ENCODE peak calls at places on chromosome 12, in nine cellular contexts. One of them, this sample, is unnamed.

GRCh38 chr12:18146375-18146774 is 56.4 kb upstream of the RERGL start:
- DNase-seq in epithelial cell of esophagus: peak; percentile 51
- DNase-seq in mucosa of gallbladder: no peak
- DNase-seq in stimulated activated CD4-positive, alpha-beta T cell treated with anti-CD3 and anti-CD28 coated beads, Interleukin-1b, Interleukin-23, amount 100 ng/mL, for 48 hours: no peak
- DNase-seq in gastrocnemius medialis: no peak
- DNase-seq in T-helper 2 cell: no peak
- DNase-seq in IMR-90: no peak
- DNase-seq in breast epithelium: no peak
- DNase-seq in hypothalamus: no peak
- DNase-seq in this sample: no peak

GRCh38 chr12:58346032-58346632 is 404.8 kb downstream of the ATP23 start:
- DNase-seq in epithelial cell of esophagus: peak; percentile 41
- DNase-seq in mucosa of gallbladder: no peak
- DNase-seq in stimulated activated CD4-positive, alpha-beta T cell treated with anti-CD3 and anti-CD28 coated beads, Interleukin-1b, Interleukin-23, amount 100 ng/mL, for 48 hours: no peak
- DNase-seq in gastrocnemius medialis: no peak
- DNase-seq in T-helper 2 cell: no peak
- DNase-seq in IMR-90: peak; percentile 62
- DNase-seq in breast epithelium: no peak
- DNase-seq in hypothalamus: no peak
- DNase-seq in this sample: no peak

GRCh38 chr12:4297617-4298016 is 23.4 kb upstream of the TIGAR start:
- DNase-seq in epithelial cell of esophagus: no peak
- DNase-seq in mucosa of gallbladder: no peak
- DNase-seq in stimulated activated CD4-positive, alpha-beta T cell treated with anti-CD3 and anti-CD28 coated beads, Interleukin-1b, Interleukin-23, amount 100 ng/mL, for 48 hours: no peak
- DNase-seq in gastrocnemius medialis: no peak
- DNase-seq in T-helper 2 cell: no peak
- DNase-seq in IMR-90: no peak
- DNase-seq in breast epithelium: no peak
- DNase-seq in hypothalamus: no peak
- DNase-seq in this sample: no peak

GRCh38 chr12:53984901-53985357 is at the start of gene HOXC10:
- DNase-seq in epithelial cell of esophagus: peak; percentile 71
- DNase-seq in mucosa of gallbladder: peak; percentile 61
- DNase-seq in stimulated activated CD4-positive, alpha-beta T cell treated with anti-CD3 and anti-CD28 coated beads, Interleukin-1b, Interleukin-23, amount 100 ng/mL, for 48 hours: peak; percentile 91
- DNase-seq in gastrocnemius medialis: peak; percentile 97
- DNase-seq in T-helper 2 cell: peak; percentile 58
- DNase-seq in IMR-90: peak; percentile 75
- DNase-seq in breast epithelium: peak; percentile 87
- DNase-seq in hypothalamus: peak; percentile 11
- DNase-seq in this sample: peak; percentile 68

GRCh38 chr12:442235-442884 is 17.4 kb upstream of the B4GALNT3 start:
- DNase-seq in epithelial cell of esophagus: peak; percentile 57
- DNase-seq in mucosa of gallbladder: peak; percentile 60
- DNase-seq in stimulated activated CD4-positive, alpha-beta T cell treated with anti-CD3 and anti-CD28 coated beads, Interleukin-1b, Interleukin-23, amount 100 ng/mL, for 48 hours: peak; percentile 21
- DNase-seq in gastrocnemius medialis: no peak
- DNase-seq in T-helper 2 cell: no peak
- DNase-seq in IMR-90: peak; percentile 42
- DNase-seq in breast epithelium: no peak
- DNase-seq in hypothalamus: no peak
- DNase-seq in this sample: no peak

GRCh38 chr12:120709976-120710804 is at the start of gene UNC119B:
- DNase-seq in epithelial cell of esophagus: peak; percentile 52
- DNase-seq in mucosa of gallbladder: peak; percentile 53
- DNase-seq in stimulated activated CD4-positive, alpha-beta T cell treated with anti-CD3 and anti-CD28 coated beads, Interleukin-1b, Interleukin-23, amount 100 ng/mL, for 48 hours: peak; percentile 73
- DNase-seq in gastrocnemius medialis: no peak
- DNase-seq in T-helper 2 cell: peak; percentile 61
- DNase-seq in IMR-90: peak; percentile 33
- DNase-seq in breast epithelium: no peak
- DNase-seq in hypothalamus: peak; percentile 67
- DNase-seq in this sample: peak; percentile 69

GRCh38 chr12:59404109-59404650 is 191.6 kb upstream of the SLC16A7 start:
- DNase-seq in epithelial cell of esophagus: no peak
- DNase-seq in mucosa of gallbladder: no peak
- DNase-seq in stimulated activated CD4-positive, alpha-beta T cell treated with anti-CD3 and anti-CD28 coated beads, Interleukin-1b, Interleukin-23, amount 100 ng/mL, for 48 hours: no peak
- DNase-seq in gastrocnemius medialis: no peak
- DNase-seq in T-helper 2 cell: no peak
- DNase-seq in IMR-90: no peak
- DNase-seq in breast epithelium: no peak
- DNase-seq in hypothalamus: no peak
- DNase-seq in this sample: no peak

GRCh38 chr12:54631988-54632728 is 2.5 kb downstream of the LACRT start:
- DNase-seq in epithelial cell of esophagus: no peak
- DNase-seq in mucosa of gallbladder: no peak
- DNase-seq in stimulated activated CD4-positive, alpha-beta T cell treated with anti-CD3 and anti-CD28 coated beads, Interleukin-1b, Interleukin-23, amount 100 ng/mL, for 48 hours: no peak
- DNase-seq in gastrocnemius medialis: no peak
- DNase-seq in T-helper 2 cell: no peak
- DNase-seq in IMR-90: no peak
- DNase-seq in breast epithelium: no peak
- DNase-seq in hypothalamus: no peak
- DNase-seq in this sample: no peak